ENCODE peak calls at places on chromosomes 1 and 21, in five cellular contexts. One of them, this sample, is unnamed.

GRCh38 chr1:228018961-228019721 is 12.3 kb downstream of the WNT3A start:
- DNase-seq in K562: no peak
- DNase-seq in mesenchymal stem cell: no peak
- DNase-seq in suprapubic skin: peak; percentile 54
- DNase-seq in pons: no peak
- DNase-seq in this sample: no peak

GRCh38 chr1:244346972-244347618 is 104.6 kb downstream of the ADSS2 start:
- DNase-seq in K562: no peak
- DNase-seq in mesenchymal stem cell: no peak
- DNase-seq in suprapubic skin: no peak
- DNase-seq in pons: no peak
- DNase-seq in this sample: no peak

GRCh38 chr1:48772221-48772620 is 4.5 kb downstream of the BEND5 start:
- DNase-seq in K562: no peak
- DNase-seq in mesenchymal stem cell: no peak
- DNase-seq in suprapubic skin: no peak
- DNase-seq in pons: no peak
- DNase-seq in this sample: no peak

GRCh38 chr1:206843626-206844025 is 21.8 kb upstream of the IL20 start:
- DNase-seq in K562: no peak
- DNase-seq in mesenchymal stem cell: no peak
- DNase-seq in suprapubic skin: no peak
- DNase-seq in pons: no peak
- DNase-seq in this sample: no peak

GRCh38 chr1:160634543-160635491 is 12.0 kb downstream of the SLAMF1 start:
- DNase-seq in K562: no peak
- DNase-seq in mesenchymal stem cell: no peak
- DNase-seq in suprapubic skin: no peak
- DNase-seq in pons: no peak
- DNase-seq in this sample: no peak

GRCh38 chr1:211789641-211790464 is 40.7 kb downstream of the LPGAT1 start:
- DNase-seq in K562: no peak
- DNase-seq in mesenchymal stem cell: no peak
- DNase-seq in suprapubic skin: no peak
- DNase-seq in pons: peak; percentile 67
- DNase-seq in this sample: no peak

GRCh38 chr1:188164459-188164858 is 1335.7 kb downstream of the PLA2G4A start:
- DNase-seq in K562: no peak
- DNase-seq in mesenchymal stem cell: no peak
- DNase-seq in suprapubic skin: no peak
- DNase-seq in pons: no peak
- DNase-seq in this sample: no peak

GRCh38 chr1:145892486-145893087 is 6.9 kb upstream of the ANKRD35 start:
- DNase-seq in K562: peak; percentile 74
- DNase-seq in mesenchymal stem cell: peak; percentile 47
- DNase-seq in suprapubic skin: no peak
- DNase-seq in pons: no peak
- DNase-seq in this sample: no peak

GRCh38 chr21:28636988-28637691 is 355.5 kb downstream of the LTN1 start:
- DNase-seq in K562: no peak
- DNase-seq in mesenchymal stem cell: peak; percentile 14
- DNase-seq in suprapubic skin: no peak
- DNase-seq in pons: no peak
- DNase-seq in this sample: no peak

GRCh38 chr1:215970406-215970805 is 403.3 kb downstream of the KCTD3 start:
- DNase-seq in K562: no peak
- DNase-seq in mesenchymal stem cell: peak; percentile 43
- DNase-seq in suprapubic skin: no peak
- DNase-seq in pons: no peak
- DNase-seq in this sample: no peak

GRCh38 chr1:246512230-246512629 is 5.2 kb upstream of the SMYD3 start:
- DNase-seq in K562: no peak
- DNase-seq in mesenchymal stem cell: no peak
- DNase-seq in suprapubic skin: no peak
- DNase-seq in pons: no peak
- DNase-seq in this sample: no peak

GRCh38 chr1:201499795-201500669 is 6.9 kb downstream of the CSRP1 start:
- DNase-seq in K562: no peak
- DNase-seq in mesenchymal stem cell: no peak
- DNase-seq in suprapubic skin: no peak
- DNase-seq in pons: peak; percentile 98
- DNase-seq in this sample: no peak

GRCh38 chr1:77438239-77438913 is 156.6 kb downstream of the AK5 start:
- DNase-seq in K562: no peak
- DNase-seq in mesenchymal stem cell: peak; percentile 59
- DNase-seq in suprapubic skin: no peak
- DNase-seq in pons: peak; percentile 53
- DNase-seq in this sample: no peak

GRCh38 chr1:181587870-181588438 is 104.6 kb downstream of the CACNA1E start:
- DNase-seq in K562: peak; percentile 37
- DNase-seq in mesenchymal stem cell: no peak
- DNase-seq in suprapubic skin: no peak
- DNase-seq in pons: no peak
- DNase-seq in this sample: no peak

GRCh38 chr1:94866178-94866822 is 46.1 kb downstream of the SLC44A3 start:
- DNase-seq in K562: no peak
- DNase-seq in mesenchymal stem cell: peak; percentile 60
- DNase-seq in suprapubic skin: no peak
- DNase-seq in pons: peak; percentile 77
- DNase-seq in this sample: no peak

GRCh38 chr1:53653631-53654030 is 85.3 kb downstream of the GLIS1 start:
- DNase-seq in K562: no peak
- DNase-seq in mesenchymal stem cell: no peak
- DNase-seq in suprapubic skin: peak; percentile 44
- DNase-seq in pons: no peak
- DNase-seq in this sample: no peak

GRCh38 chr21:42112857-42113256 is 41.7 kb downstream of the UMODL1 start:
- DNase-seq in K562: no peak
- DNase-seq in mesenchymal stem cell: peak; percentile 62
- DNase-seq in suprapubic skin: no peak
- DNase-seq in pons: no peak
- DNase-seq in this sample: no peak

GRCh38 chr21:17682924-17683323 is 70.2 kb upstream of the BTG3 start:
- DNase-seq in K562: no peak
- DNase-seq in mesenchymal stem cell: no peak
- DNase-seq in suprapubic skin: no peak
- DNase-seq in pons: no peak
- DNase-seq in this sample: no peak

GRCh38 chr1:6724517-6725141 is 23.0 kb upstream of the DNAJC11 start:
- DNase-seq in K562: no peak
- DNase-seq in mesenchymal stem cell: peak; percentile 82
- DNase-seq in suprapubic skin: no peak
- DNase-seq in pons: no peak
- DNase-seq in this sample: no peak

GRCh38 chr1:203153989-203154821 is 21.4 kb downstream of the MYBPH start:
- DNase-seq in K562: no peak
- DNase-seq in mesenchymal stem cell: peak; percentile 84
- DNase-seq in suprapubic skin: no peak
- DNase-seq in pons: no peak
- DNase-seq in this sample: no peak

GRCh38 chr1:220219136-220219442 is 53.2 kb downstream of the RAB3GAP2 start:
- DNase-seq in K562: no peak
- DNase-seq in mesenchymal stem cell: peak; percentile 17
- DNase-seq in suprapubic skin: no peak
- DNase-seq in pons: no peak
- DNase-seq in this sample: no peak

This sample was measured in GOT3.